ENCODE peak calls at places on chromosomes 6 and 20, in five cellular contexts. L, D, M, W and N are unnamed samples.

GRCh38 chr6:88910922-88911778 is 52.3 kb downstream of the RNGTT start:
- DNase-seq in D (no peak), W (no peak), M (no peak), L (no peak), N (no peak)

GRCh38 chr6:15818044-15818443 is 155.2 kb upstream of the DTNBP1 start:
- DNase-seq in D (no peak), L (no peak), M (no peak), W (no peak), N (no peak)

GRCh38 chr6:132481189-132481588 is 31.7 kb downstream of the STX7 start:
- DNase-seq in W (no peak), L (no peak), M (no peak), D (no peak), N (no peak)

GRCh38 chr6:79601020-79601609 is 30.0 kb upstream of the SH3BGRL2 start:
- DNase-seq in W (no peak), D (no peak), L (no peak), M (no peak), N (no peak)

GRCh38 chr20:23414526-23415188 is 6.6 kb downstream of the NAPB start:
- DNase-seq in L (no peak), W (no peak), D (no peak), M (no peak), N (no peak)

GRCh38 chr6:30767158-30767943 is 23.0 kb upstream of the IER3 start:
- DNase-seq in M (no peak), L (no peak), D (no peak), W (no peak), N (no peak)

GRCh38 chr20:8388146-8388545 is 256.1 kb downstream of the PLCB1 start:
- DNase-seq in L (no peak), M (no peak), W (no peak), D (no peak), N (no peak)

GRCh38 chr6:157669747-157670216 is 153.3 kb upstream of the SNX9 start:
- DNase-seq in W (no peak), L (no peak), M (no peak), D (peak; percentile 75), N (no peak)

GRCh38 chr20:14434379-14435136 is 97.1 kb upstream of the FLRT3 start:
- DNase-seq in W (no peak), D (no peak), L (no peak), M (no peak), N (no peak)